ENCODE peak calls at places on chromosomes 13 and 19, in seven cellular contexts. One of them, this sample, is unnamed.

GRCh38 chr19:18790566-18791314 is at the start of gene COMP:
- DNase-seq in suprapubic skin: no peak
- DNase-seq in iPS-NIHi11: peak; percentile 23
- DNase-seq in stimulated activated naive CD8-positive, alpha-beta T cell treated with anti-CD3 and anti-CD28 coated beads, Interleukin-15, Interleukin-2, amounts not matched to agents 100 U/mL and 50 U/mL, for 24 hours: no peak
- DNase-seq in BJ: no peak
- DNase-seq in upper lobe of right lung: no peak
- DNase-seq in effector memory CD4-positive, alpha-beta T cell: no peak
- DNase-seq in this sample: no peak

GRCh38 chr19:48543121-48543710 is 8.8 kb upstream of the SULT2B1 start:
- DNase-seq in stimulated activated naive CD8-positive, alpha-beta T cell treated with anti-CD3 and anti-CD28 coated beads, Interleukin-15, Interleukin-2, amounts not matched to agents 100 U/mL and 50 U/mL, for 24 hours: no peak
- DNase-seq in BJ: no peak
- DNase-seq in suprapubic skin: no peak
- DNase-seq in effector memory CD4-positive, alpha-beta T cell: no peak
- DNase-seq in iPS-NIHi11: peak; percentile 69
- DNase-seq in upper lobe of right lung: peak; percentile 77
- DNase-seq in this sample: no peak

GRCh38 chr19:33064778-33065550 is at the start of gene RHPN2:
- DNase-seq in BJ: no peak
- DNase-seq in stimulated activated naive CD8-positive, alpha-beta T cell treated with anti-CD3 and anti-CD28 coated beads, Interleukin-15, Interleukin-2, amounts not matched to agents 100 U/mL and 50 U/mL, for 24 hours: peak; percentile 75
- DNase-seq in iPS-NIHi11: peak; percentile 95
- DNase-seq in effector memory CD4-positive, alpha-beta T cell: no peak
- DNase-seq in suprapubic skin: no peak
- DNase-seq in upper lobe of right lung: peak; percentile 84
- DNase-seq in this sample: no peak

GRCh38 chr19:3982701-3983541 is 2.3 kb downstream of the EEF2 start:
- DNase-seq in stimulated activated naive CD8-positive, alpha-beta T cell treated with anti-CD3 and anti-CD28 coated beads, Interleukin-15, Interleukin-2, amounts not matched to agents 100 U/mL and 50 U/mL, for 24 hours: no peak
- DNase-seq in effector memory CD4-positive, alpha-beta T cell: no peak
- DNase-seq in iPS-NIHi11: peak; percentile 5
- DNase-seq in BJ: no peak
- DNase-seq in suprapubic skin: peak; percentile 71
- DNase-seq in upper lobe of right lung: no peak
- DNase-seq in this sample: no peak

GRCh38 chr13:35992964-35993363 is 138.2 kb downstream of the DCLK1 start:
- DNase-seq in iPS-NIHi11: no peak
- DNase-seq in upper lobe of right lung: no peak
- DNase-seq in suprapubic skin: no peak
- DNase-seq in effector memory CD4-positive, alpha-beta T cell: no peak
- DNase-seq in stimulated activated naive CD8-positive, alpha-beta T cell treated with anti-CD3 and anti-CD28 coated beads, Interleukin-15, Interleukin-2, amounts not matched to agents 100 U/mL and 50 U/mL, for 24 hours: no peak
- DNase-seq in BJ: no peak
- DNase-seq in this sample: no peak

GRCh38 chr13:46926856-46927625 is 30.2 kb upstream of the HTR2A start:
- DNase-seq in stimulated activated naive CD8-positive, alpha-beta T cell treated with anti-CD3 and anti-CD28 coated beads, Interleukin-15, Interleukin-2, amounts not matched to agents 100 U/mL and 50 U/mL, for 24 hours: no peak
- DNase-seq in suprapubic skin: no peak
- DNase-seq in BJ: peak; percentile 12
- DNase-seq in iPS-NIHi11: no peak
- DNase-seq in upper lobe of right lung: no peak
- DNase-seq in effector memory CD4-positive, alpha-beta T cell: no peak
- DNase-seq in this sample: peak; percentile 45

GRCh38 chr19:5803752-5804515 is 933 bp upstream of the NRTN start:
- DNase-seq in suprapubic skin: peak; percentile 93
- DNase-seq in BJ: no peak
- DNase-seq in effector memory CD4-positive, alpha-beta T cell: peak; percentile 82
- DNase-seq in stimulated activated naive CD8-positive, alpha-beta T cell treated with anti-CD3 and anti-CD28 coated beads, Interleukin-15, Interleukin-2, amounts not matched to agents 100 U/mL and 50 U/mL, for 24 hours: peak; percentile 99
- DNase-seq in iPS-NIHi11: peak; percentile 96
- DNase-seq in upper lobe of right lung: peak; percentile 96
- DNase-seq in this sample: no peak

GRCh38 chr13:90365130-90365529 is 982.4 kb upstream of the MIR17HG start:
- DNase-seq in effector memory CD4-positive, alpha-beta T cell: no peak
- DNase-seq in stimulated activated naive CD8-positive, alpha-beta T cell treated with anti-CD3 and anti-CD28 coated beads, Interleukin-15, Interleukin-2, amounts not matched to agents 100 U/mL and 50 U/mL, for 24 hours: no peak
- DNase-seq in suprapubic skin: no peak
- DNase-seq in upper lobe of right lung: no peak
- DNase-seq in iPS-NIHi11: no peak
- DNase-seq in BJ: no peak
- DNase-seq in this sample: no peak

GRCh38 chr19:1237754-1238372 is at the start of gene CBARP:
- DNase-seq in stimulated activated naive CD8-positive, alpha-beta T cell treated with anti-CD3 and anti-CD28 coated beads, Interleukin-15, Interleukin-2, amounts not matched to agents 100 U/mL and 50 U/mL, for 24 hours: peak; percentile 46
- DNase-seq in iPS-NIHi11: peak; percentile 84
- DNase-seq in suprapubic skin: no peak
- DNase-seq in BJ: no peak
- DNase-seq in effector memory CD4-positive, alpha-beta T cell: no peak
- DNase-seq in upper lobe of right lung: peak; percentile 66
- DNase-seq in this sample: no peak

GRCh38 chr19:42368765-42369164 is 21.3 kb downstream of the CNFN start:
- DNase-seq in BJ: no peak
- DNase-seq in stimulated activated naive CD8-positive, alpha-beta T cell treated with anti-CD3 and anti-CD28 coated beads, Interleukin-15, Interleukin-2, amounts not matched to agents 100 U/mL and 50 U/mL, for 24 hours: no peak
- DNase-seq in upper lobe of right lung: no peak
- DNase-seq in iPS-NIHi11: no peak
- DNase-seq in suprapubic skin: no peak
- DNase-seq in effector memory CD4-positive, alpha-beta T cell: no peak
- DNase-seq in this sample: no peak

GRCh38 chr13:107516517-107516916 is 698.8 kb downstream of the LIG4 start:
- DNase-seq in upper lobe of right lung: no peak
- DNase-seq in suprapubic skin: no peak
- DNase-seq in BJ: no peak
- DNase-seq in iPS-NIHi11: no peak
- DNase-seq in effector memory CD4-positive, alpha-beta T cell: no peak
- DNase-seq in stimulated activated naive CD8-positive, alpha-beta T cell treated with anti-CD3 and anti-CD28 coated beads, Interleukin-15, Interleukin-2, amounts not matched to agents 100 U/mL and 50 U/mL, for 24 hours: no peak
- DNase-seq in this sample: no peak

GRCh38 chr13:100128373-100128772 is 39.5 kb downstream of the PCCA start:
- DNase-seq in suprapubic skin: no peak
- DNase-seq in effector memory CD4-positive, alpha-beta T cell: no peak
- DNase-seq in upper lobe of right lung: no peak
- DNase-seq in BJ: no peak
- DNase-seq in iPS-NIHi11: no peak
- DNase-seq in stimulated activated naive CD8-positive, alpha-beta T cell treated with anti-CD3 and anti-CD28 coated beads, Interleukin-15, Interleukin-2, amounts not matched to agents 100 U/mL and 50 U/mL, for 24 hours: peak; percentile 18
- DNase-seq in this sample: no peak

GRCh38 chr19:43595605-43595998 is 332 bp downstream of the IRGQ start:
- DNase-seq in BJ: no peak
- DNase-seq in suprapubic skin: no peak
- DNase-seq in iPS-NIHi11: no peak
- DNase-seq in stimulated activated naive CD8-positive, alpha-beta T cell treated with anti-CD3 and anti-CD28 coated beads, Interleukin-15, Interleukin-2, amounts not matched to agents 100 U/mL and 50 U/mL, for 24 hours: peak; percentile 28
- DNase-seq in upper lobe of right lung: no peak
- DNase-seq in effector memory CD4-positive, alpha-beta T cell: no peak
- DNase-seq in this sample: no peak

GRCh38 chr13:48838193-48839000 is 137.3 kb upstream of the FNDC3A start:
- DNase-seq in effector memory CD4-positive, alpha-beta T cell: no peak
- DNase-seq in BJ: no peak
- DNase-seq in suprapubic skin: no peak
- DNase-seq in iPS-NIHi11: no peak
- DNase-seq in stimulated activated naive CD8-positive, alpha-beta T cell treated with anti-CD3 and anti-CD28 coated beads, Interleukin-15, Interleukin-2, amounts not matched to agents 100 U/mL and 50 U/mL, for 24 hours: no peak
- DNase-seq in upper lobe of right lung: no peak
- DNase-seq in this sample: no peak

GRCh38 chr19:13260883-13261653 is 110.9 kb downstream of the IER2 start:
- DNase-seq in effector memory CD4-positive, alpha-beta T cell: no peak
- DNase-seq in BJ: peak; percentile 73
- DNase-seq in stimulated activated naive CD8-positive, alpha-beta T cell treated with anti-CD3 and anti-CD28 coated beads, Interleukin-15, Interleukin-2, amounts not matched to agents 100 U/mL and 50 U/mL, for 24 hours: peak; percentile 47
- DNase-seq in upper lobe of right lung: no peak
- DNase-seq in iPS-NIHi11: no peak
- DNase-seq in suprapubic skin: no peak
- DNase-seq in this sample: peak; percentile 66

GRCh38 chr13:29993716-29994488 is 143.5 kb upstream of the UBL3 start:
- DNase-seq in upper lobe of right lung: no peak
- DNase-seq in BJ: peak; percentile 39
- DNase-seq in stimulated activated naive CD8-positive, alpha-beta T cell treated with anti-CD3 and anti-CD28 coated beads, Interleukin-15, Interleukin-2, amounts not matched to agents 100 U/mL and 50 U/mL, for 24 hours: no peak
- DNase-seq in effector memory CD4-positive, alpha-beta T cell: no peak
- DNase-seq in iPS-NIHi11: no peak
- DNase-seq in suprapubic skin: no peak
- DNase-seq in this sample: peak; percentile 72

GRCh38 chr13:27354379-27354778 is 70.0 kb upstream of the GTF3A start:
- DNase-seq in stimulated activated naive CD8-positive, alpha-beta T cell treated with anti-CD3 and anti-CD28 coated beads, Interleukin-15, Interleukin-2, amounts not matched to agents 100 U/mL and 50 U/mL, for 24 hours: no peak
- DNase-seq in iPS-NIHi11: no peak
- DNase-seq in effector memory CD4-positive, alpha-beta T cell: no peak
- DNase-seq in BJ: no peak
- DNase-seq in suprapubic skin: no peak
- DNase-seq in upper lobe of right lung: no peak
- DNase-seq in this sample: no peak

GRCh38 chr13:88541993-88542392 is 870.8 kb downstream of the SLITRK5 start:
- DNase-seq in iPS-NIHi11: no peak
- DNase-seq in upper lobe of right lung: no peak
- DNase-seq in suprapubic skin: no peak
- DNase-seq in stimulated activated naive CD8-positive, alpha-beta T cell treated with anti-CD3 and anti-CD28 coated beads, Interleukin-15, Interleukin-2, amounts not matched to agents 100 U/mL and 50 U/mL, for 24 hours: no peak
- DNase-seq in effector memory CD4-positive, alpha-beta T cell: no peak
- DNase-seq in BJ: no peak
- DNase-seq in this sample: no peak

GRCh38 chr13:113589251-113589960 is 4.9 kb downstream of the TFDP1 start:
- DNase-seq in iPS-NIHi11: no peak
- DNase-seq in suprapubic skin: peak; percentile 44
- DNase-seq in stimulated activated naive CD8-positive, alpha-beta T cell treated with anti-CD3 and anti-CD28 coated beads, Interleukin-15, Interleukin-2, amounts not matched to agents 100 U/mL and 50 U/mL, for 24 hours: no peak
- DNase-seq in upper lobe of right lung: peak; percentile 37
- DNase-seq in BJ: no peak
- DNase-seq in effector memory CD4-positive, alpha-beta T cell: no peak
- DNase-seq in this sample: no peak

GRCh38 chr19:4814625-4815425 is 16.7 kb downstream of the TICAM1 start:
- DNase-seq in upper lobe of right lung: no peak
- DNase-seq in suprapubic skin: no peak
- DNase-seq in stimulated activated naive CD8-positive, alpha-beta T cell treated with anti-CD3 and anti-CD28 coated beads, Interleukin-15, Interleukin-2, amounts not matched to agents 100 U/mL and 50 U/mL, for 24 hours: no peak
- DNase-seq in effector memory CD4-positive, alpha-beta T cell: no peak
- DNase-seq in iPS-NIHi11: no peak
- DNase-seq in BJ: no peak
- DNase-seq in this sample: peak; percentile 58

GRCh38 chr19:18290250-18291018 is 9.0 kb upstream of the JUND start:
- DNase-seq in upper lobe of right lung: no peak
- DNase-seq in suprapubic skin: peak; percentile 73
- DNase-seq in BJ: no peak
- DNase-seq in effector memory CD4-positive, alpha-beta T cell: peak; percentile 89
- DNase-seq in iPS-NIHi11: no peak
- DNase-seq in stimulated activated naive CD8-positive, alpha-beta T cell treated with anti-CD3 and anti-CD28 coated beads, Interleukin-15, Interleukin-2, amounts not matched to agents 100 U/mL and 50 U/mL, for 24 hours: peak; percentile 97
- DNase-seq in this sample: no peak

GRCh38 chr19:15456871-15457700 is 7.3 kb downstream of the RASAL3 start:
- DNase-seq in upper lobe of right lung: no peak
- DNase-seq in BJ: no peak
- DNase-seq in effector memory CD4-positive, alpha-beta T cell: no peak
- DNase-seq in iPS-NIHi11: peak; percentile 90
- DNase-seq in stimulated activated naive CD8-positive, alpha-beta T cell treated with anti-CD3 and anti-CD28 coated beads, Interleukin-15, Interleukin-2, amounts not matched to agents 100 U/mL and 50 U/mL, for 24 hours: no peak
- DNase-seq in suprapubic skin: peak; percentile 65
- DNase-seq in this sample: no peak

GRCh38 chr19:18710986-18711751 is 27.7 kb downstream of the CRTC1 start:
- DNase-seq in suprapubic skin: no peak
- DNase-seq in effector memory CD4-positive, alpha-beta T cell: no peak
- DNase-seq in upper lobe of right lung: no peak
- DNase-seq in iPS-NIHi11: peak; percentile 20
- DNase-seq in stimulated activated naive CD8-positive, alpha-beta T cell treated with anti-CD3 and anti-CD28 coated beads, Interleukin-15, Interleukin-2, amounts not matched to agents 100 U/mL and 50 U/mL, for 24 hours: no peak
- DNase-seq in BJ: no peak
- DNase-seq in this sample: no peak

GRCh38 chr19:16834747-16835146 is 5.5 kb downstream of the SIN3B start:
- DNase-seq in effector memory CD4-positive, alpha-beta T cell: no peak
- DNase-seq in stimulated activated naive CD8-positive, alpha-beta T cell treated with anti-CD3 and anti-CD28 coated beads, Interleukin-15, Interleukin-2, amounts not matched to agents 100 U/mL and 50 U/mL, for 24 hours: peak; percentile 16
- DNase-seq in BJ: no peak
- DNase-seq in suprapubic skin: no peak
- DNase-seq in upper lobe of right lung: no peak
- DNase-seq in iPS-NIHi11: no peak
- DNase-seq in this sample: no peak

GRCh38 chr13:49307365-49307764 is 59.6 kb downstream of the CDADC1 start:
- DNase-seq in stimulated activated naive CD8-positive, alpha-beta T cell treated with anti-CD3 and anti-CD28 coated beads, Interleukin-15, Interleukin-2, amounts not matched to agents 100 U/mL and 50 U/mL, for 24 hours: no peak
- DNase-seq in effector memory CD4-positive, alpha-beta T cell: no peak
- DNase-seq in upper lobe of right lung: no peak
- DNase-seq in iPS-NIHi11: no peak
- DNase-seq in suprapubic skin: no peak
- DNase-seq in BJ: no peak
- DNase-seq in this sample: no peak

GRCh38 chr19:18562086-18562485 is 4.4 kb downstream of the KXD1 start:
- DNase-seq in upper lobe of right lung: no peak
- DNase-seq in effector memory CD4-positive, alpha-beta T cell: no peak
- DNase-seq in BJ: no peak
- DNase-seq in stimulated activated naive CD8-positive, alpha-beta T cell treated with anti-CD3 and anti-CD28 coated beads, Interleukin-15, Interleukin-2, amounts not matched to agents 100 U/mL and 50 U/mL, for 24 hours: no peak
- DNase-seq in suprapubic skin: no peak
- DNase-seq in iPS-NIHi11: no peak
- DNase-seq in this sample: no peak

GRCh38 chr13:59755647-59756290 is 408.0 kb downstream of the DIAPH3 start:
- DNase-seq in upper lobe of right lung: no peak
- DNase-seq in effector memory CD4-positive, alpha-beta T cell: no peak
- DNase-seq in iPS-NIHi11: no peak
- DNase-seq in suprapubic skin: no peak
- DNase-seq in BJ: no peak
- DNase-seq in stimulated activated naive CD8-positive, alpha-beta T cell treated with anti-CD3 and anti-CD28 coated beads, Interleukin-15, Interleukin-2, amounts not matched to agents 100 U/mL and 50 U/mL, for 24 hours: no peak
- DNase-seq in this sample: no peak

GRCh38 chr19:460877-461609 is at the start of gene SHC2:
- DNase-seq in iPS-NIHi11: peak; percentile 82
- DNase-seq in effector memory CD4-positive, alpha-beta T cell: no peak
- DNase-seq in upper lobe of right lung: no peak
- DNase-seq in stimulated activated naive CD8-positive, alpha-beta T cell treated with anti-CD3 and anti-CD28 coated beads, Interleukin-15, Interleukin-2, amounts not matched to agents 100 U/mL and 50 U/mL, for 24 hours: no peak
- DNase-seq in BJ: no peak
- DNase-seq in suprapubic skin: no peak
- DNase-seq in this sample: no peak

This sample was measured in AG09309.